ENCODE peak calls at places on chromosomes 5 and 9, in eight cellular contexts. U, Y, Q, W, O, P, T and V are unnamed samples.

GRCh38 chr9:72280913-72281500 is 84.0 kb downstream of the ZFAND5 start:
- DNase-seq in W (no peak), Y (peak), O (peak), T (peak), P (peak), Q (no peak), U (peak), V (peak)

GRCh38 chr9:31275419-31275818 is 1109.0 kb upstream of the ACO1 start:
- DNase-seq in P (no peak), W (no peak), T (no peak), Y (peak), Q (no peak), U (no peak), O (no peak), V (no peak)

GRCh38 chr9:133234577-133235322 is 25.7 kb upstream of the OBP2B start:
- DNase-seq in W (no peak), Q (no peak), T (no peak), O (no peak), Y (no peak), U (no peak), P (no peak), V (no peak)

GRCh38 chr9:132237481-132237880 is 75.6 kb downstream of the NTNG2 start:
- DNase-seq in O (no peak), P (no peak), Y (no peak), T (no peak), W (no peak), U (no peak), Q (no peak), V (no peak)

GRCh38 chr9:19934301-19934868 is 145.5 kb upstream of the SLC24A2 start:
- DNase-seq in P (no peak), O (no peak), Y (peak), U (peak), T (peak), W (no peak), Q (no peak), V (no peak)

GRCh38 chr9:108521063-108521462 is 334.7 kb downstream of the ACTL7B start:
- DNase-seq in P (no peak), W (no peak), Y (no peak), Q (no peak), O (no peak), U (peak), T (no peak), V (no peak)

GRCh38 chr5:59609501-59610265 is 283.8 kb downstream of the PDE4D start:
- DNase-seq in O (no peak), T (no peak), P (no peak), Q (no peak), W (no peak), U (no peak), Y (no peak), V (no peak)

GRCh38 chr5:177133119-177133844 is at the start of gene NSD1:
- DNase-seq in T (peak), U (peak), Y (peak), O (peak), Q (no peak), P (peak), W (peak), V (peak)